ENCODE peak calls at places on chromosomes 7 and 10, in five cellular contexts. V is cardiac fibroblast, L is EH, J is T-helper 2 cell, T is HuH-7. U is an unnamed sample.

GRCh38 chr7:78080811-78081210 is 282.2 kb downstream of the PHTF2 start:
- DNase-seq in L (peak), T (no peak), V (no peak), J (no peak), U (no peak)

GRCh38 chr7:28409716-28410627 is 2.3 kb upstream of the CREB5 start:
- DNase-seq in V (peak), L (peak), J (no peak), T (no peak), U (peak)

GRCh38 chr10:97572214-97572989 is at the start of gene ANKRD2:
- DNase-seq in L (peak), J (no peak), T (peak), V (peak), U (no peak)

GRCh38 chr7:137513091-137513490 is 169.6 kb upstream of the PTN start:
- DNase-seq in J (no peak), V (no peak), L (no peak), T (no peak), U (no peak)

GRCh38 chr10:35458500-35459448 is 122.5 kb downstream of the CCNY start:
- DNase-seq in L (no peak), J (no peak), V (no peak), T (no peak), U (no peak)

GRCh38 chr7:111593343-111593742 is 31.1 kb upstream of the IMMP2L start:
- DNase-seq in J (no peak), L (no peak), V (no peak), T (no peak), U (no peak)

GRCh38 chr10:62726142-62726541 is 78.4 kb upstream of the ADO start:
- DNase-seq in T (no peak), L (no peak), V (no peak), J (no peak), U (no peak)

GRCh38 chr10:21173433-21173963 is 276.4 kb upstream of the NEBL start:
- DNase-seq in L (no peak), V (no peak), T (no peak), J (no peak), U (no peak)

GRCh38 chr7:159028456-159029401 is 115.9 kb downstream of the VIPR2 start:
- DNase-seq in J (no peak), L (no peak), T (no peak), V (no peak), U (peak)

GRCh38 chr7:148927141-148927540 is 43.0 kb upstream of the EZH2 start:
- DNase-seq in T (no peak), V (no peak), L (no peak), J (no peak), U (peak)

GRCh38 chr7:130394421-130395188 is 14.3 kb downstream of the CPA1 start:
- DNase-seq in V (no peak), T (no peak), L (no peak), J (no peak), U (no peak)

GRCh38 chr10:126904807-126905686 is at the start of gene DOCK1:
- DNase-seq in T (peak), J (no peak), V (peak), L (peak), U (peak)

GRCh38 chr10:46992794-46993552 is 81.7 kb downstream of the PTPN20 start:
- DNase-seq in T (peak), V (peak), L (peak), J (no peak), U (no peak)

GRCh38 chr7:97971120-97971989 is 18.6 kb downstream of the OCM2 start:
- DNase-seq in V (peak), J (no peak), T (peak), L (peak), U (no peak)

GRCh38 chr10:115801987-115802386 is 471.0 kb downstream of the GFRA1 start:
- DNase-seq in T (no peak), J (no peak), L (no peak), V (no peak), U (no peak)

GRCh38 chr7:4882742-4883351 is 669 bp downstream of the RADIL start:
- DNase-seq in V (peak), T (no peak), J (no peak), L (no peak), U (peak)

GRCh38 chr7:65946895-65947294 is 35.1 kb downstream of the GUSB start:
- DNase-seq in J (no peak), L (peak), V (peak), T (no peak), U (no peak)

GRCh38 chr7:46424934-46425333 is 503.9 kb upstream of the IGFBP3 start:
- DNase-seq in T (no peak), V (peak), L (no peak), J (no peak), U (no peak)

GRCh38 chr7:1156782-1157535 is 3.0 kb downstream of the ZFAND2A start:
- DNase-seq in L (peak), J (no peak), T (peak), V (no peak), U (no peak)

GRCh38 chr10:86871563-86872183 is 85.7 kb downstream of the MMRN2 start:
- DNase-seq in J (no peak), V (peak), T (no peak), L (peak), U (no peak)

GRCh38 chr7:133822001-133822641 is 305.0 kb upstream of the LRGUK start:
- DNase-seq in T (no peak), J (no peak), V (no peak), L (no peak), U (no peak)

GRCh38 chr7:51295435-51296269 is 21.0 kb downstream of the COBL start:
- DNase-seq in L (no peak), V (no peak), J (no peak), T (no peak), U (no peak)

GRCh38 chr7:31027161-31027965 is 24.7 kb upstream of the ADCYAP1R1 start:
- DNase-seq in J (no peak), L (peak), V (peak), T (no peak), U (no peak)

GRCh38 chr7:137949416-137950262 is 52.2 kb downstream of the CREB3L2 start:
- DNase-seq in T (no peak), J (no peak), L (no peak), V (peak), U (no peak)

GRCh38 chr7:98855610-98856009 is 14.2 kb downstream of the TMEM130 start:
- DNase-seq in L (no peak), V (no peak), J (no peak), T (no peak), U (no peak)

GRCh38 chr10:32937824-32938482 is 20.1 kb downstream of the ITGB1 start:
- DNase-seq in V (peak), T (no peak), L (peak), J (no peak), U (no peak)

GRCh38 chr7:55533050-55533728 is 39.1 kb downstream of the VOPP1 start:
- DNase-seq in L (peak), J (peak), V (no peak), T (no peak), U (no peak)

GRCh38 chr10:100303724-100304319 is 17.3 kb upstream of the BLOC1S2 start:
- DNase-seq in J (no peak), T (peak), V (peak), L (peak), U (no peak)

GRCh38 chr7:12067156-12067831 is 143.8 kb upstream of the TMEM106B start:
- DNase-seq in L (peak), V (peak), J (no peak), T (peak), U (no peak)

GRCh38 chr7:35714862-35715261 is 19.9 kb upstream of the HERPUD2 start:
- DNase-seq in T (peak), V (no peak), L (no peak), J (no peak), U (no peak)

GRCh38 chr7:102396710-102397019 is 502 bp downstream of the PRKRIP1 start:
- DNase-seq in T (no peak), L (no peak), V (no peak), J (no peak), U (no peak)

GRCh38 chr10:132911712-132912097 is 30.7 kb downstream of the CFAP46 start:
- DNase-seq in J (no peak), V (peak), T (no peak), L (no peak), U (no peak)

GRCh38 chr10:71638087-71638576 is 81.4 kb downstream of the C10orf105 start:
- DNase-seq in J (no peak), T (peak), V (no peak), L (no peak), U (no peak)

GRCh38 chr10:3510741-3511140 is 274.3 kb downstream of the KLF6 start:
- DNase-seq in V (no peak), T (no peak), L (no peak), J (no peak), U (no peak)

GRCh38 chr7:137360087-137360679 is 16.6 kb upstream of the PTN start:
- DNase-seq in T (no peak), J (no peak), L (no peak), V (no peak), U (no peak)

GRCh38 chr10:48253970-48254657 is 20.4 kb downstream of the FRMPD2 start:
- DNase-seq in V (peak), J (no peak), T (no peak), L (peak), U (no peak)